ENCODE peak calls at places on chromosomes 16 and 17, in five cellular contexts. One of them, this sample, is unnamed.

GRCh38 chr16:51818342-51818944 is 667.4 kb upstream of the SALL1 start:
- DNase-seq in GM23338: peak
- DNase-seq in A549: no peak
- DNase-seq in HepG2: peak
- DNase-seq in GM12878: no peak
- DNase-seq in this sample: no peak

GRCh38 chr17:82065193-82065637 is 389 bp downstream of the DUS1L start:
- DNase-seq in GM23338: peak
- DNase-seq in A549: peak
- DNase-seq in HepG2: no peak
- DNase-seq in GM12878: no peak
- DNase-seq in this sample: no peak

GRCh38 chr17:83099570-83100181 is 20.3 kb downstream of the METRNL start:
- DNase-seq in GM23338: no peak
- DNase-seq in A549: no peak
- DNase-seq in HepG2: no peak
- DNase-seq in GM12878: no peak
- DNase-seq in this sample: no peak

GRCh38 chr16:67260426-67261063 is 11.8 kb downstream of the SLC9A5 start:
- DNase-seq in GM23338: peak
- DNase-seq in A549: no peak
- DNase-seq in HepG2: peak
- DNase-seq in GM12878: no peak
- DNase-seq in this sample: peak

GRCh38 chr17:978110-979093 is 1.2 kb downstream of the NXN start:
- DNase-seq in GM23338: no peak
- DNase-seq in A549: no peak
- DNase-seq in HepG2: no peak
- DNase-seq in GM12878: no peak
- DNase-seq in this sample: peak

GRCh38 chr17:15351487-15351840 is 10.1 kb upstream of the TEKT3 start:
- DNase-seq in GM23338: no peak
- DNase-seq in A549: no peak
- DNase-seq in HepG2: no peak
- DNase-seq in GM12878: no peak
- DNase-seq in this sample: no peak

GRCh38 chr17:49315974-49316570 is 46.0 kb downstream of the ZNF652 start:
- DNase-seq in GM23338: no peak
- DNase-seq in A549: no peak
- DNase-seq in HepG2: no peak
- DNase-seq in GM12878: no peak
- DNase-seq in this sample: no peak

GRCh38 chr16:9612267-9612666 is 520.8 kb downstream of the HAPSTR1 start:
- DNase-seq in GM23338: no peak
- DNase-seq in A549: no peak
- DNase-seq in HepG2: no peak
- DNase-seq in GM12878: no peak
- DNase-seq in this sample: no peak

GRCh38 chr16:50462793-50463507 is 85.2 kb upstream of the NKD1 start:
- DNase-seq in GM23338: peak
- DNase-seq in A549: no peak
- DNase-seq in HepG2: peak
- DNase-seq in GM12878: no peak
- DNase-seq in this sample: no peak

GRCh38 chr16:56852968-56853367 is 12.0 kb upstream of the SLC12A3 start:
- DNase-seq in GM23338: no peak
- DNase-seq in A549: no peak
- DNase-seq in HepG2: no peak
- DNase-seq in GM12878: no peak
- DNase-seq in this sample: no peak

GRCh38 chr16:56848056-56848936 is 16.7 kb upstream of the SLC12A3 start:
- DNase-seq in GM23338: no peak
- DNase-seq in A549: no peak
- DNase-seq in HepG2: no peak
- DNase-seq in GM12878: no peak
- DNase-seq in this sample: no peak

DNA sequence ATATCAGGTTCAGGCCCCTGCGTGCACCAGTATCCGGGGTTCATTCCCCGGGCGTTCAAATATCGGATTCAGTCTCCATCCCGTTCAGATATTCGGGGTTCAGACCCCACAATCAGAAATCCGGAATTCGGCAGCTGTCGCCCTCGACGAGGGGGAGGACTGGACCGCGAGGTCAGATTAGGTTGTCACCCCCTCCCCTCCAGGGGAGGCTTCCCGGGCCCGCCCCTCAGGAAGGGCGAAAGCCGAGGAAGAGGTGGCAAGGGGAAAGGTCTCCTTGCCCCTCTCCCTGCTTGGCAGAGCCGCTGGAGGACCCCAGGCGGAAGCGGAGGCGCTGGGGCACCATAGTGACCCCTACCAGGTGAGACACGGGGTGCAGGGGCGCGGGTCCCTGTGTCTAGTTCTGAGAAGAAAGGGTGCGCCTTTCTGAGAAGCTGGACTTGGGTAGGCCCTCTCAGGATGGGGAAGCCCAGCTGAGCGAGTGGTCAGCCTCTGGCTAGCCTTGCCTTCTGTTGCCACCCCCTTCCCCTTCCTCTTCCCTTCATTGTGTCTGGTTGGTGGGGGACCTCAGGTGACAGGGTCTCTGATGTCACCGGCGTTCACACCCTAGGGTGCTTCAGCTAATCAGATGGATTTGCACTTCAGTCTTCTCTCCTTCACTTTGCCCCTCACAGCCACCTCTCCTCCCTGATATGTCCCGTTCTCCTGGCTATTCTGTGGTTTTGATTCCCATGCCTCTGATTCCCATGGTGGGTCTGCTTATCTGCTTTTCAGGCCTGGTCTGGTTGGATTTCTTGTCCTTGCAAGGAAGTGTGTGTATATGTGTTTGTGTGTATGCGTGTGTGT is 844 bp downstream of the TAOK2 start:
- DNase-seq in GM23338: peak
- DNase-seq in A549: peak
- DNase-seq in HepG2: no peak
- DNase-seq in GM12878: no peak
- DNase-seq in this sample: peak
- TF ChIP-seq JUNB in GM23338: no peak
- TF ChIP-seq JUNB in A549: no peak
- TF ChIP-seq JUNB in HepG2: no peak
- TF ChIP-seq JUNB in GM12878: no peak
- TF ChIP-seq JUNB in this sample: no peak

DNA sequence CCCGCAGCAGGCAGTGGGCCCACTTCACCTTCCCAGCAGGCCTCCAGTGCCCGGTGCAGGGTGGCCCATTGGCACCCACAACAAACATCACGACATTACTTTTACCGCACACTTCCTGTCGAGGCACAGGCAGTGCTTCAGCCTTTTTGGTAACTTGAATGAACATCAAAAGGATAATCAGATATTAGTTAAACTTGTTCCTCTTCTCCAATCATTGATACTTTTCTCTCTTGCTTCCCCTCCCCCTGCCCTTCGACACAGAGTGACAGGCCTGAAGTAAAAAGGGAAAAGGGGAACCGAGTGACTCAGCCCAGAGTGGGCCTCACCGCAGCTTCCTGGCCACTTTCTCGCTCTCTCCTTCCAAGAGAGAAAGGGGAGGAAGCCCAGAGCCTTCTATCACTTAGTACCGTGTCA is 507.0 kb downstream of the MAF start:
- DNase-seq in GM23338: no peak
- DNase-seq in A549: no peak
- DNase-seq in HepG2: no peak
- DNase-seq in GM12878: no peak
- DNase-seq in this sample: peak
- TF ChIP-seq JUNB in GM23338: no peak
- TF ChIP-seq JUNB in A549: no peak
- TF ChIP-seq JUNB in HepG2: no peak
- TF ChIP-seq JUNB in GM12878: no peak
- TF ChIP-seq JUNB in this sample: no peak

DNA sequence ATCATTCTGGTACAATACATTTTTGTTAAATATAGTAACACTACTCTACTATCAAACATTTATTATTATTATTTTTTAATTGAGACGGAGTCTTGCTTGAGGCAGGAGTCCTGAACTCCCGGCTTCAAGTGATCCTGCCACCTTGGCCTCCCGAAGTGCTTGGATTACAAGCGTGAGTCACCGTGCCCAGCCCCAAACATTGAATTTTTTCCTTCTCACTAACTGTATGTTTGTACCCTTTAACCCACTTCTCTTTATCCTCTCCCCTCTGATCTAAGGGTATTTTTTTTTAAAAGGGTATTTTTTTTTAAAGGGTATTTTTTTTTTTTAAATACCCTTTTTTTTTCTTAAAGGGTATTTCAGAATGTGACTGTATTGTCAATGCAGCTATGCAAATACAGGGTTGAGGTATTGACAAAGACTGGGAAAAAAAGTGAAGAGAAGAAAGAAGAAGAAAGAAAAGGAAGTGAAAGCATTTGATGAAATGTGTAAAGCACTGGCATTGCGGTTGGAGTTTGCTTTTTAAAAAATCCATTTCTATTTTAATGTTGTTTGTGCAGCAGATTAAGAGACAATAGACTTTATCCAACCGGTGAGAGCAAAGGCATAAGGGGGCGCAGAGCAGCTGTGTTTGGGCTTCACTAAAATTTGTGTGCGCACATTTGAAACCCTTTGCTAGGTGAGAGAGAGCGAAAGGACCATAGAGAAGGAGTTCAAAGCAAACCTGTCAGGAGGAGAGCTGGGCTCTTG is 42.3 kb downstream of the SYT17 start:
- DNase-seq in GM23338: no peak
- DNase-seq in A549: no peak
- DNase-seq in HepG2: no peak
- DNase-seq in GM12878: peak
- DNase-seq in this sample: no peak
- TF ChIP-seq JUNB in GM23338: no peak
- TF ChIP-seq JUNB in A549: no peak
- TF ChIP-seq JUNB in HepG2: no peak
- TF ChIP-seq JUNB in GM12878: peak
- TF ChIP-seq JUNB in this sample: no peak

GRCh38 chr17:64154321-64155089 is 24.6 kb upstream of the ERN1 start:
- DNase-seq in GM23338: peak
- DNase-seq in A549: no peak
- DNase-seq in HepG2: no peak
- DNase-seq in GM12878: no peak
- DNase-seq in this sample: no peak
- TF ChIP-seq JUNB in GM23338: no peak
- TF ChIP-seq JUNB in A549: no peak
- TF ChIP-seq JUNB in HepG2: no peak
- TF ChIP-seq JUNB in GM12878: no peak
- TF ChIP-seq JUNB in this sample: no peak

GRCh38 chr17:74771319-74771914 is 4.7 kb downstream of the NAT9 start:
- DNase-seq in GM23338: no peak
- DNase-seq in A549: no peak
- DNase-seq in HepG2: no peak
- DNase-seq in GM12878: no peak
- DNase-seq in this sample: no peak

GRCh38 chr17:74769856-74770497 is 6.2 kb downstream of the NAT9 start:
- DNase-seq in GM23338: no peak
- DNase-seq in A549: no peak
- DNase-seq in HepG2: no peak
- DNase-seq in GM12878: no peak
- DNase-seq in this sample: no peak

GRCh38 chr17:74769266-74769855 is 6.8 kb downstream of the NAT9 start:
- DNase-seq in GM23338: no peak
- DNase-seq in A549: no peak
- DNase-seq in HepG2: no peak
- DNase-seq in GM12878: no peak
- DNase-seq in this sample: no peak

GRCh38 chr17:74772071-74772470 is 4.1 kb downstream of the NAT9 start:
- DNase-seq in GM23338: no peak
- DNase-seq in A549: no peak
- DNase-seq in HepG2: no peak
- DNase-seq in GM12878: no peak
- DNase-seq in this sample: no peak

GRCh38 chr17:74770498-74771318 is 5.4 kb downstream of the NAT9 start:
- DNase-seq in GM23338: peak
- DNase-seq in A549: peak
- DNase-seq in HepG2: peak
- DNase-seq in GM12878: no peak
- DNase-seq in this sample: peak
- TF ChIP-seq JUNB in GM23338: no peak
- TF ChIP-seq JUNB in A549: no peak
- TF ChIP-seq JUNB in HepG2: no peak
- TF ChIP-seq JUNB in GM12878: no peak
- TF ChIP-seq JUNB in this sample: no peak

GRCh38 chr17:74123866-74124265 is 79.6 kb upstream of the RPL38 start:
- DNase-seq in GM23338: no peak
- DNase-seq in A549: no peak
- DNase-seq in HepG2: no peak
- DNase-seq in GM12878: no peak
- DNase-seq in this sample: no peak

GRCh38 chr17:74128456-74128855 is 75.0 kb upstream of the RPL38 start:
- DNase-seq in GM23338: no peak
- DNase-seq in A549: no peak
- DNase-seq in HepG2: no peak
- DNase-seq in GM12878: no peak
- DNase-seq in this sample: no peak

GRCh38 chr17:74126179-74126900 is 77.1 kb upstream of the RPL38 start:
- DNase-seq in GM23338: no peak
- DNase-seq in A549: no peak
- DNase-seq in HepG2: no peak
- DNase-seq in GM12878: no peak
- DNase-seq in this sample: no peak

GRCh38 chr17:74125160-74125559 is 78.3 kb upstream of the RPL38 start:
- DNase-seq in GM23338: no peak
- DNase-seq in A549: no peak
- DNase-seq in HepG2: no peak
- DNase-seq in GM12878: no peak
- DNase-seq in this sample: no peak

GRCh38 chr17:74126959-74127358 is 76.5 kb upstream of the RPL38 start:
- DNase-seq in GM23338: no peak
- DNase-seq in A549: no peak
- DNase-seq in HepG2: no peak
- DNase-seq in GM12878: no peak
- DNase-seq in this sample: no peak
- TF ChIP-seq JUNB in GM23338: no peak
- TF ChIP-seq JUNB in A549: no peak
- TF ChIP-seq JUNB in HepG2: no peak
- TF ChIP-seq JUNB in GM12878: no peak
- TF ChIP-seq JUNB in this sample: no peak

GRCh38 chr16:4306439-4307214 is 9.2 kb upstream of the GLIS2 start:
- DNase-seq in GM23338: peak
- DNase-seq in A549: no peak
- DNase-seq in HepG2: no peak
- DNase-seq in GM12878: no peak
- DNase-seq in this sample: no peak
- TF ChIP-seq JUNB in GM23338: no peak
- TF ChIP-seq JUNB in A549: no peak
- TF ChIP-seq JUNB in HepG2: no peak
- TF ChIP-seq JUNB in GM12878: no peak
- TF ChIP-seq JUNB in this sample: no peak

DNA sequence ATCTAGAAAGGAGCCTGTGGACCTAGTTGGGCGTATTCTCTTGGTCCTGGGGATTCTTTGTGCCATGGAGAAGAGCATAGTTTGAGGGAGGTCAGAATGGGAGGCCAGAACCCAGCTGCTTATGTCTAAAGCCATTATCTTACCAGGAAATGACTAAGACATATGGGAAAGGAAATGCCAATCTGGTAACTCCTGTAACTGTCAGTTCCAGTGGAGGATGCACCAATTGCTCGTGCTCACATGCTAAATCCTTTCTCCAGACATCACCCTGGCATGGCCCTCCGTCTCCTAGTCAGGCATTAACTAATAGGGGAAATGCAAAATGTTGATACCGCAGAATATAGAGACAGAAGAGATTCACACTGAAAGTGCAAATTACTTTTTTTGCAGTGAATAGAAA is 255.6 kb upstream of the HSBP1 start:
- DNase-seq in GM23338: no peak
- DNase-seq in A549: no peak
- DNase-seq in HepG2: no peak
- DNase-seq in GM12878: no peak
- DNase-seq in this sample: no peak
- TF ChIP-seq JUNB in GM23338: no peak
- TF ChIP-seq JUNB in A549: no peak
- TF ChIP-seq JUNB in HepG2: no peak
- TF ChIP-seq JUNB in GM12878: no peak
- TF ChIP-seq JUNB in this sample: no peak

This sample was measured in K562.